ENCODE peak calls at places on chromosomes 12 and 14, in six cellular contexts. A is AG04449, X is mucosa of descending colon, U is OCI-LY7, I is brain microvascular endothelial cell, Z is cardiac fibroblast. D is an unnamed sample.

GRCh38 chr12:9798008-9798619 is 29.2 kb upstream of the KLRF1 start:
- DNase-seq in I (peak), X (no peak), Z (peak), U (peak), A (no peak), D (no peak)

GRCh38 chr12:107655281-107656065 is 30.1 kb upstream of the PWP1 start:
- DNase-seq in Z (no peak), I (no peak), X (no peak), U (no peak), A (no peak), D (no peak)

GRCh38 chr14:100891501-100892445 is 11.7 kb downstream of the RTL1 start:
- DNase-seq in X (no peak), Z (no peak), U (no peak), I (no peak), A (no peak), D (no peak)

GRCh38 chr12:53427905-53428594 is 4.4 kb downstream of the AMHR2 start:
- DNase-seq in A (peak), I (peak), Z (peak), U (no peak), X (no peak), D (peak)

GRCh38 chr14:71554959-71555612 is 377.1 kb upstream of the RGS6 start:
- DNase-seq in A (no peak), U (peak), I (no peak), Z (no peak), X (no peak), D (no peak)

GRCh38 chr12:82479511-82479910 is 121.2 kb downstream of the METTL25 start:
- DNase-seq in U (no peak), A (peak), I (no peak), Z (peak), X (no peak), D (peak)

GRCh38 chr14:68285421-68286179 is 466.0 kb downstream of the RAD51B start:
- DNase-seq in A (no peak), Z (no peak), U (peak), X (no peak), I (no peak), D (no peak)

GRCh38 chr14:101810897-101811620 is 49.5 kb downstream of the PPP2R5C start:
- DNase-seq in A (no peak), X (no peak), I (peak), Z (peak), U (no peak), D (no peak)

GRCh38 chr14:33432407-33433023 is 493.8 kb downstream of the NPAS3 start:
- DNase-seq in A (no peak), U (peak), Z (peak), I (peak), X (no peak), D (peak)

GRCh38 chr12:120687570-120688289 is 781 bp downstream of the MLEC start:
- DNase-seq in I (no peak), Z (peak), A (no peak), U (peak), X (peak), D (no peak)

GRCh38 chr14:41718477-41719166 is 111.9 kb downstream of the LRFN5 start:
- DNase-seq in Z (no peak), X (no peak), U (no peak), A (no peak), I (no peak), D (no peak)

GRCh38 chr12:91111366-91112321 is at the start of gene LUM:
- DNase-seq in U (no peak), I (peak), A (peak), X (no peak), Z (peak), D (peak)

DNA sequence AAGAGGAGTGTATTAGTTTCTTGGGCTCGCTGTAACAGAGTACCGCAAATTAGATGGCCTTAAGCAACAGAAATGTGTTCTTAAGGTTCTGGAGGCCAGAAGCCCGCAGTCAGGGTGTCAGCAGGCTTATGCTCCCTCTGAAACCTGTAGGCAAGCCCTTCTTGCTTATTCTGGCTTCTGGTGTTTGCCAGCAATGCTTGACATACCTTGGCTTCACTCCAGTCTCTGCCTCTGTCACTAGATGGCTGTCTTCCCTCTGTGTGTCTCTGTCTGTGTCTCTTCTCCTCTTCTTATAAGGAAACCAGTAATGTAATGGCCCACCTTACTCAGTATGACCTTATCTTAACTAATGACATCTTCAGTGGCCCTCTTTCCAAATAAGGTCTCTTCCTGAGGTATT is 85.1 kb downstream of the DERA start:
- DNase-seq in U (no peak), A (peak), I (peak), Z (peak), X (no peak), D (no peak)
- TF ChIP-seq CTCF in U (peak), A (no peak), I (peak), Z (peak), X (no peak), D (no peak)

DNA sequence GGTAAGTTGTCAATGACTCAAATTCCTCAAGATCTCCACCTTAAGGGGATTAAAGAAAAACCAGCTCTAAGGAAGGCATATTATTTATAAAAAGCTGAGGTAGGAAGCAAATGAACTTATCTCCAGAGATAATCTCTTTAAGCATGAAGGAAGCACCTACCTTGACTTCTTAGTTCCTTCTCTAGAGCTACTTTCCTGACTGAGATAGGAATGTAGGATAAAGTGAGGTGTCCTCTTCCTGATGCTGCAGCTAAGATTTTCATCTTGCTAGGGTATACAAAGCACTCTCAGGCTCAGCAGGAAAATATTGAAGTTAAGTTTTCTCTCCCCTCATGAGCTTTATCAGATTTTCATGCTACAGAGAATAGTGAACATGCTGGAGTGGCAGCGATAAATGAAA is 163.0 kb upstream of the E2F7 start:
- DNase-seq in I (no peak), Z (no peak), A (no peak), U (no peak), X (no peak), D (no peak)
- H3K4me3 ChIP-seq in I (no peak), Z (no peak), A (no peak), U (no peak), X (no peak), D (no peak)

DNA sequence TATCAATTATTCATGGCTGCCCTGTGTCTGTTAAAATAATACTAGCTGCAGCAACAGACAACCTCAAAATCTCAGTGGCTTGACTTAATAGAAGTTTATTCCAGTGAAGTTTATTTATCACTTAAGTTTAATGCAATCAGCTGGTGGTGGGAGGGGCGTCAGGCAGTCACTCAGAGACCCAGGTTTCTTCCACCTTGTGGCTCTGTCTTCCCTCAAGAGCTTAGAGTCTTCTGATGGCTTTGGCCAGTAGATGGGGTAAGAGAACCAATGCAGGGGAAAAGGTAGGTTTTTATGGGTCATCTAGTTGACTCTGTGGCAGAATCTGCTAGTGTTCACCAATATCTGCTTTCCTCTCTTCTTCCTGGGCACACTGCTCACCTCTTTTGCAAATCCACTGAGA is 668.9 kb downstream of the AACS start:
- DNase-seq in U (peak), A (no peak), X (no peak), I (no peak), Z (peak), D (no peak)
- TF ChIP-seq CTCF in U (peak), A (no peak), X (no peak), I (no peak), Z (no peak), D (no peak)

GRCh38 chr12:103046154-103046553 is 88.7 kb downstream of the ASCL1 start:
- DNase-seq in U (no peak), X (no peak), Z (no peak), I (no peak), A (no peak), D (no peak)

GRCh38 chr12:103043531-103044445 is 86.3 kb downstream of the ASCL1 start:
- DNase-seq in Z (no peak), I (no peak), X (no peak), U (no peak), A (no peak), D (no peak)
- H3K4me3 ChIP-seq in Z (no peak), I (no peak), X (no peak), U (no peak), A (no peak), D (no peak)

GRCh38 chr12:6273209-6273928 is 37.1 kb upstream of the PLEKHG6 start:
- DNase-seq in X (no peak), Z (no peak), I (no peak), U (no peak), A (no peak), D (no peak)
- TF ChIP-seq CTCF in X (no peak), Z (no peak), I (peak), U (no peak), A (no peak), D (no peak)

D was measured in AG09309.